ENCODE peak calls at places on chromosomes 13 and 19, in eight cellular contexts. L is lower lobe of right lung, Y is esophagus squamous epithelium, M is HFFc6, D is tibial nerve, E is kidney, G is fibroblast of pulmonary artery, C is AG04449. J is an unnamed sample.

GRCh38 chr13:99417821-99418662 is 83.2 kb upstream of the TM9SF2 start:
- DNase-seq in L (no peak), C (no peak), Y (no peak), E (no peak), G (no peak), D (no peak), M (no peak), J (no peak)

GRCh38 chr13:92573467-92574057 is 653.0 kb upstream of the GPC6 start:
- DNase-seq in M (no peak), G (peak; percentile 34), D (no peak), C (no peak), L (no peak), E (no peak), Y (no peak), J (no peak)

GRCh38 chr19:5703819-5704818 is 14.0 kb downstream of the RPL36 start:
- DNase-seq in M (no peak), D (no peak), L (no peak), E (no peak), C (no peak), Y (no peak), G (no peak), J (peak; percentile 66)

GRCh38 chr13:42477588-42478190 is 96.3 kb upstream of the TNFSF11 start:
- DNase-seq in G (no peak), M (no peak), D (no peak), Y (no peak), E (peak; percentile 38), L (no peak), C (no peak), J (no peak)

GRCh38 chr13:101190976-101191375 is 225.3 kb downstream of the NALCN start:
- DNase-seq in L (no peak), M (no peak), C (no peak), E (no peak), Y (no peak), G (no peak), D (no peak), J (no peak)

GRCh38 chr19:750640-751423 is at the start of gene MISP:
- DNase-seq in L (peak; percentile 80), C (no peak), E (peak; percentile 94), Y (no peak), G (no peak), D (no peak), M (no peak), J (peak; percentile 89)

GRCh38 chr13:73593199-73593765 is 534.5 kb downstream of the KLF5 start:
- DNase-seq in Y (no peak), M (no peak), G (no peak), L (no peak), C (no peak), E (no peak), D (no peak), J (no peak)

GRCh38 chr13:99385940-99386339 is 78.7 kb upstream of the GPR183 start:
- DNase-seq in D (no peak), G (no peak), C (no peak), M (no peak), E (no peak), Y (no peak), L (no peak), J (no peak)

GRCh38 chr13:52797176-52797575 is 51.3 kb downstream of the PCDH8 start:
- DNase-seq in C (no peak), L (no peak), G (no peak), E (no peak), D (no peak), Y (no peak), M (no peak), J (no peak)

GRCh38 chr19:45976180-45976579 is 2.5 kb upstream of the NOVA2 start:
- DNase-seq in C (no peak), G (no peak), E (no peak), D (no peak), Y (no peak), L (no peak), M (no peak), J (peak; percentile 42)

GRCh38 chr13:71368301-71368700 is 498.7 kb downstream of the DACH1 start:
- DNase-seq in C (no peak), M (no peak), D (no peak), Y (no peak), E (no peak), G (no peak), L (no peak), J (no peak)

GRCh38 chr13:98350746-98351330 is 173.8 kb upstream of the RNF113B start:
- DNase-seq in D (no peak), E (peak; percentile 78), L (no peak), G (no peak), Y (no peak), C (no peak), M (no peak), J (peak; percentile 27)

GRCh38 chr13:46124967-46125933 is 20.4 kb upstream of the CPB2 start:
- DNase-seq in D (no peak), G (no peak), L (no peak), C (no peak), E (no peak), Y (no peak), M (no peak), J (no peak)

GRCh38 chr19:52592301-52592700 is 22.2 kb downstream of the ZNF701 start:
- DNase-seq in E (no peak), M (no peak), C (no peak), G (no peak), D (no peak), Y (no peak), L (no peak), J (no peak)
- TF ChIP-seq CTCF in E (no peak), M (no peak), C (no peak), G (no peak), D (no peak), Y (no peak), L (no peak), J (no peak)

DNA sequence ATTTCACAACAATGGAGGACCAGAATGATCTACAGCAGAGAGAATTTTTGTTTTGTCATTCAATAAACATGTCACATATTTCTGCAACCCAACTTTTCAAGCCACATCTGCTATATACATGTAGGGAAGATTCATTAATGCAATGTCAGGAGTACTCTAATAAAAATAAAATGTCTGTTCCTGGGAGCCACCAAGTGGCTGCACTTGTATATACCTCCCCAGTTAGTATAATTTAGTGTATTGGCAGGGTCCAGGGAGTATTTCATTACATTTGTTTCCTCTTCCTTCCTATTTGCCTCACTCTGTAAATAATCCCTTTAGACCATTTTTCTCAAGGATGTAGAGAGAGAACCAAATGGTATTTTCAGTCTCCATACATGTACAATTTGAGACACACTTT is 1169.0 kb downstream of the DIAPH3 start:
- DNase-seq in D (no peak), M (no peak), E (no peak), L (no peak), C (no peak), Y (no peak), G (peak; percentile 4), J (no peak)
- TF ChIP-seq CTCF in D (no peak), M (no peak), E (no peak), L (no peak), C (no peak), Y (no peak), G (peak; percentile 19), J (no peak)

GRCh38 chr13:114125589-114125988 is 6.8 kb downstream of the RASA3 start:
- DNase-seq in C (no peak), M (no peak), E (peak; percentile 46), L (peak; percentile 36), Y (no peak), D (no peak), G (no peak), J (no peak)
- TF ChIP-seq CTCF in C (no peak), M (no peak), E (no peak), L (no peak), Y (no peak), D (no peak), G (no peak), J (no peak)

GRCh38 chr13:93744886-93745285 is 518.3 kb downstream of the GPC6 start:
- DNase-seq in M (no peak), G (no peak), D (no peak), Y (no peak), C (no peak), L (no peak), E (no peak), J (no peak)

GRCh38 chr13:93736909-93737308 is 510.3 kb downstream of the GPC6 start:
- DNase-seq in D (no peak), G (no peak), E (no peak), C (no peak), L (no peak), M (no peak), Y (no peak), J (no peak)

GRCh38 chr13:93736111-93736510 is 509.5 kb downstream of the GPC6 start:
- DNase-seq in E (no peak), L (no peak), G (peak; percentile 52), M (no peak), D (no peak), C (peak; percentile 42), Y (no peak), J (no peak)

GRCh38 chr13:93744033-93744432 is 517.4 kb downstream of the GPC6 start:
- DNase-seq in M (no peak), E (no peak), G (no peak), Y (no peak), C (no peak), D (no peak), L (no peak), J (no peak)

GRCh38 chr13:93740334-93740733 is 513.7 kb downstream of the GPC6 start:
- DNase-seq in E (no peak), M (no peak), L (no peak), Y (no peak), G (no peak), D (no peak), C (no peak), J (no peak)
- TF ChIP-seq CTCF in E (no peak), M (no peak), L (no peak), Y (no peak), G (no peak), D (no peak), C (no peak), J (no peak)

DNA sequence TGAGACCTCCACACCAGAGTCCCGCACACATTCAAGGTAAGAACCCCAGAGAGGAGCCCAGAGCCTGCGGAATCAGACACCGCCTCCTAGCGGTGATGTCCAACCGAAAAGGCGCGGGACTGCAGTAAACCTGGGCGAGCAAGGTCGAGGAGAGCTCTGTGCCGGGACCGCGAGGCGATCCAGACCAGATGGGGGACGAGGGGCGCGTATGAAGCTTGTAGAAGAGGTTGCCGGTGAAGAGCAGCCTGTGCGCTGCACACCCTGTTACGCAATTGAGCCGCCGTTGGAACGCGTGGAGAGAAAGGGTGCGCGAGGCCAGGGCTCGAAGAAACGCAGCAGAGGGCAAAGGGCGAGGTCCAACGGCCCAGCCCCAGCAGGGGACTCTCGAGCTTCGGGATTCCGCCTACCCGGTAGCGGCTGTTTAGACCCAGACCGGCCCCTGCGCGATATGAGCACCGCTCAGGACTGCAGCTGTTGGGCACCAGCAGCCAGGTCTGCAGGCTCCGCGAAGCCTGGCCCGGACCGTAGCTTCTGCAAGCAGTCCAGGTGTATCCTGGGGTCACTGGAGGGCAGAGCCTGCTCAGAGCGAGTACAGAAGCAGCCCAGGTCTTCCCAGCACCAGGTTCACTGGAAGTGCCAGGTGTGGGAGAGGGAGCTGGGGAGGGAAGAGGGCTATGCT is 65.9 kb upstream of the ZNF599 start:
- DNase-seq in M (no peak), E (no peak), Y (no peak), G (peak; percentile 26), L (no peak), D (no peak), C (no peak), J (no peak)
- TF ChIP-seq CTCF in M (peak; percentile 72), E (peak; percentile 11), Y (no peak), G (peak; percentile 42), L (peak; percentile 41), D (no peak), C (no peak), J (peak; percentile 35)

GRCh38 chr19:16051254-16052025 is 24.9 kb upstream of the TPM4 start:
- DNase-seq in G (peak; percentile 39), L (peak; percentile 20), C (no peak), D (no peak), Y (no peak), M (no peak), E (no peak), J (no peak)
- TF ChIP-seq CTCF in G (no peak), L (no peak), C (no peak), D (no peak), Y (no peak), M (no peak), E (no peak), J (no peak)

J was measured in upper lobe of left lung.